ENCODE peak calls at places on chromosomes 4 and X, in five cellular contexts. One of them, this sample, is unnamed.

GRCh38 chrX:44157293-44157692 is 184.1 kb upstream of the NDP start:
- DNase-seq in fibroblast of mammary gland: peak
- DNase-seq in tibial nerve: no peak
- DNase-seq in testis: no peak
- DNase-seq in upper lobe of right lung: no peak
- DNase-seq in this sample: no peak

GRCh38 chr4:141713185-141713584 is 76.8 kb downstream of the IL15 start:
- DNase-seq in fibroblast of mammary gland: peak
- DNase-seq in upper lobe of right lung: no peak
- DNase-seq in tibial nerve: no peak
- DNase-seq in testis: no peak
- DNase-seq in this sample: no peak

GRCh38 chrX:72003811-72004750 is 93.4 kb downstream of the NHSL2 start:
- DNase-seq in fibroblast of mammary gland: peak
- DNase-seq in upper lobe of right lung: no peak
- DNase-seq in testis: no peak
- DNase-seq in tibial nerve: peak
- DNase-seq in this sample: peak

GRCh38 chr4:1870328-1870577 is 940 bp upstream of the NSD2 start:
- DNase-seq in testis: peak
- DNase-seq in upper lobe of right lung: peak
- DNase-seq in fibroblast of mammary gland: peak
- DNase-seq in tibial nerve: peak
- DNase-seq in this sample: peak

GRCh38 chr4:181685911-181686310 is 557.3 kb upstream of the TENM3 start:
- DNase-seq in fibroblast of mammary gland: peak
- DNase-seq in tibial nerve: no peak
- DNase-seq in upper lobe of right lung: no peak
- DNase-seq in testis: no peak
- DNase-seq in this sample: no peak

GRCh38 chr4:24742773-24743676 is 52.3 kb upstream of the SOD3 start:
- DNase-seq in tibial nerve: no peak
- DNase-seq in testis: peak
- DNase-seq in upper lobe of right lung: no peak
- DNase-seq in fibroblast of mammary gland: no peak
- DNase-seq in this sample: no peak

GRCh38 chr4:140719022-140719421 is 37.2 kb downstream of the TBC1D9 start:
- DNase-seq in testis: no peak
- DNase-seq in upper lobe of right lung: no peak
- DNase-seq in fibroblast of mammary gland: peak
- DNase-seq in tibial nerve: no peak
- DNase-seq in this sample: no peak

GRCh38 chr4:52052475-52052780 is 1.3 kb downstream of the SPATA18 start:
- DNase-seq in upper lobe of right lung: no peak
- DNase-seq in tibial nerve: no peak
- DNase-seq in testis: peak
- DNase-seq in fibroblast of mammary gland: no peak
- DNase-seq in this sample: no peak

GRCh38 chrX:17527932-17528331 is 152.9 kb downstream of the NHS start:
- DNase-seq in tibial nerve: peak
- DNase-seq in upper lobe of right lung: no peak
- DNase-seq in fibroblast of mammary gland: no peak
- DNase-seq in testis: no peak
- DNase-seq in this sample: no peak

GRCh38 chr4:6986781-6987565 is 56.2 kb upstream of the TADA2B start:
- DNase-seq in upper lobe of right lung: peak
- DNase-seq in testis: peak
- DNase-seq in tibial nerve: peak
- DNase-seq in fibroblast of mammary gland: peak
- DNase-seq in this sample: peak

GRCh38 chr4:152328595-152328994 is 207.3 kb downstream of the FBXW7 start:
- DNase-seq in tibial nerve: no peak
- DNase-seq in upper lobe of right lung: no peak
- DNase-seq in fibroblast of mammary gland: no peak
- DNase-seq in testis: no peak
- DNase-seq in this sample: no peak

GRCh38 chr4:48944252-48944651 is 37.7 kb upstream of the OCIAD2 start:
- DNase-seq in tibial nerve: no peak
- DNase-seq in testis: no peak
- DNase-seq in upper lobe of right lung: no peak
- DNase-seq in fibroblast of mammary gland: peak
- DNase-seq in this sample: no peak

GRCh38 chrX:154824638-154825037 is 9.8 kb downstream of the SMIM9 start:
- DNase-seq in testis: no peak
- DNase-seq in fibroblast of mammary gland: no peak
- DNase-seq in tibial nerve: no peak
- DNase-seq in upper lobe of right lung: no peak
- DNase-seq in this sample: no peak

GRCh38 chr4:61275214-61275613 is 75.1 kb downstream of the ADGRL3 start:
- DNase-seq in testis: no peak
- DNase-seq in upper lobe of right lung: no peak
- DNase-seq in tibial nerve: no peak
- DNase-seq in fibroblast of mammary gland: no peak
- DNase-seq in this sample: no peak
- H3K4me3 ChIP-seq in testis: no peak
- H3K4me3 ChIP-seq in upper lobe of right lung: no peak
- H3K4me3 ChIP-seq in tibial nerve: no peak
- H3K4me3 ChIP-seq in fibroblast of mammary gland: no peak
- H3K4me3 ChIP-seq in this sample: no peak

DNA sequence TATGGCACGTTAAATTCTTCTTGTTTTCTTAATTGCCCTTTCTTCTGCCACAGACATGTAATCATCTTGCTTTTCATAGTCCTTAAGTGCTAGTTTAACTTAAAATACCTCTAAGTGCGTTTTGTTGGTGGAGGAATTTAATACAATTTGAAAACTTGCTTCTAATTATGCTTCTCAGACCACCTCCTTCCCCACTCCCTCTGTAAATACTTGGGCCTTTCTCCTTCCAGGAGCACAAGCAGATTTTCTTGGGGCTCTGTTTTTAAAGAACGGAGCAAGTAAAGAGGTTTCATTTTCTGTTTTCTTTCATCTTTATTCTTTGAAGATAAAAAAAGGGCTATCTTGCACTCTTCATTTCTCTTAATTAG is 559 bp upstream of the PCDH18 start:
- DNase-seq in fibroblast of mammary gland: no peak
- DNase-seq in upper lobe of right lung: no peak
- DNase-seq in testis: no peak
- DNase-seq in tibial nerve: no peak
- DNase-seq in this sample: no peak
- H3K4me3 ChIP-seq in fibroblast of mammary gland: peak
- H3K4me3 ChIP-seq in upper lobe of right lung: peak
- H3K4me3 ChIP-seq in testis: peak
- H3K4me3 ChIP-seq in tibial nerve: peak
- H3K4me3 ChIP-seq in this sample: no peak

GRCh38 chr4:58209576-58209975 is 1099.4 kb upstream of the IGFBP7 start:
- DNase-seq in upper lobe of right lung: no peak
- DNase-seq in fibroblast of mammary gland: no peak
- DNase-seq in tibial nerve: no peak
- DNase-seq in testis: no peak
- DNase-seq in this sample: no peak

GRCh38 chr4:58216461-58216860 is 1106.3 kb upstream of the IGFBP7 start:
- DNase-seq in upper lobe of right lung: no peak
- DNase-seq in tibial nerve: no peak
- DNase-seq in fibroblast of mammary gland: no peak
- DNase-seq in testis: no peak
- DNase-seq in this sample: no peak

GRCh38 chr4:58214376-58214775 is 1104.2 kb upstream of the IGFBP7 start:
- DNase-seq in testis: no peak
- DNase-seq in fibroblast of mammary gland: no peak
- DNase-seq in upper lobe of right lung: no peak
- DNase-seq in tibial nerve: no peak
- DNase-seq in this sample: no peak
- H3K4me3 ChIP-seq in testis: no peak
- H3K4me3 ChIP-seq in fibroblast of mammary gland: no peak
- H3K4me3 ChIP-seq in upper lobe of right lung: no peak
- H3K4me3 ChIP-seq in tibial nerve: no peak
- H3K4me3 ChIP-seq in this sample: no peak

GRCh38 chr4:110636231-110636676 is 13.4 kb upstream of the PITX2 start:
- DNase-seq in testis: no peak
- DNase-seq in upper lobe of right lung: no peak
- DNase-seq in tibial nerve: no peak
- DNase-seq in fibroblast of mammary gland: no peak
- DNase-seq in this sample: no peak
- H3K4me3 ChIP-seq in testis: no peak
- H3K4me3 ChIP-seq in upper lobe of right lung: no peak
- H3K4me3 ChIP-seq in tibial nerve: no peak
- H3K4me3 ChIP-seq in fibroblast of mammary gland: peak
- H3K4me3 ChIP-seq in this sample: peak

GRCh38 chr4:176001171-176002006 is 64.3 kb upstream of the WDR17 start:
- DNase-seq in fibroblast of mammary gland: peak
- DNase-seq in tibial nerve: no peak
- DNase-seq in testis: peak
- DNase-seq in upper lobe of right lung: peak
- DNase-seq in this sample: peak
- H3K4me3 ChIP-seq in fibroblast of mammary gland: peak
- H3K4me3 ChIP-seq in tibial nerve: peak
- H3K4me3 ChIP-seq in testis: peak
- H3K4me3 ChIP-seq in upper lobe of right lung: peak
- H3K4me3 ChIP-seq in this sample: peak

This sample was measured in WERI-Rb-1.